ENCODE peak calls at places on chromosomes 5 and 9, in nine cellular contexts. One of them, this sample, is unnamed.

GRCh38 chr9:33162721-33163311 is 4.3 kb downstream of the B4GALT1 start:
- DNase-seq in uterus: peak
- DNase-seq in lower lobe of right lung: peak
- DNase-seq in fibroblast of the aortic adventitia: peak
- DNase-seq in neural progenitor cell: no peak
- DNase-seq in glutamatergic neuron: no peak
- DNase-seq in adrenal gland: no peak
- DNase-seq in spleen: no peak
- DNase-seq in AG10803: peak
- DNase-seq in this sample: no peak

GRCh38 chr5:96017951-96018350 is 56.3 kb upstream of the ELL2 start:
- DNase-seq in adrenal gland: no peak
- DNase-seq in spleen: no peak
- DNase-seq in glutamatergic neuron: no peak
- DNase-seq in fibroblast of the aortic adventitia: peak
- DNase-seq in uterus: no peak
- DNase-seq in lower lobe of right lung: no peak
- DNase-seq in AG10803: peak
- DNase-seq in neural progenitor cell: peak
- DNase-seq in this sample: no peak

GRCh38 chr9:96067551-96068076 is 192.1 kb downstream of the ERCC6L2 start:
- DNase-seq in neural progenitor cell: no peak
- DNase-seq in lower lobe of right lung: no peak
- DNase-seq in spleen: no peak
- DNase-seq in glutamatergic neuron: no peak
- DNase-seq in fibroblast of the aortic adventitia: no peak
- DNase-seq in uterus: no peak
- DNase-seq in adrenal gland: no peak
- DNase-seq in AG10803: no peak
- DNase-seq in this sample: no peak

GRCh38 chr5:168552146-168552545 is 23.0 kb downstream of the FBLL1 start:
- DNase-seq in AG10803: peak
- DNase-seq in adrenal gland: no peak
- DNase-seq in lower lobe of right lung: no peak
- DNase-seq in uterus: no peak
- DNase-seq in spleen: no peak
- DNase-seq in glutamatergic neuron: no peak
- DNase-seq in neural progenitor cell: no peak
- DNase-seq in fibroblast of the aortic adventitia: peak
- DNase-seq in this sample: no peak

GRCh38 chr9:79489241-79490000 is 82.3 kb upstream of the TLE4 start:
- DNase-seq in uterus: no peak
- DNase-seq in AG10803: peak
- DNase-seq in fibroblast of the aortic adventitia: peak
- DNase-seq in lower lobe of right lung: no peak
- DNase-seq in spleen: no peak
- DNase-seq in glutamatergic neuron: no peak
- DNase-seq in neural progenitor cell: peak
- DNase-seq in adrenal gland: no peak
- DNase-seq in this sample: no peak

GRCh38 chr5:140366770-140367630 is 7.0 kb downstream of the SLC4A9 start:
- DNase-seq in AG10803: no peak
- DNase-seq in spleen: no peak
- DNase-seq in uterus: no peak
- DNase-seq in adrenal gland: no peak
- DNase-seq in glutamatergic neuron: no peak
- DNase-seq in fibroblast of the aortic adventitia: no peak
- DNase-seq in neural progenitor cell: no peak
- DNase-seq in lower lobe of right lung: no peak
- DNase-seq in this sample: no peak

GRCh38 chr5:140108093-140109049 is 5.5 kb upstream of the PURA start:
- DNase-seq in lower lobe of right lung: peak
- DNase-seq in AG10803: no peak
- DNase-seq in fibroblast of the aortic adventitia: no peak
- DNase-seq in uterus: peak
- DNase-seq in glutamatergic neuron: peak
- DNase-seq in adrenal gland: no peak
- DNase-seq in spleen: peak
- DNase-seq in neural progenitor cell: peak
- DNase-seq in this sample: no peak

GRCh38 chr9:137218754-137219271 is 3.2 kb downstream of the RNF208 start:
- DNase-seq in AG10803: no peak
- DNase-seq in glutamatergic neuron: peak
- DNase-seq in uterus: no peak
- DNase-seq in fibroblast of the aortic adventitia: peak
- DNase-seq in adrenal gland: peak
- DNase-seq in neural progenitor cell: no peak
- DNase-seq in lower lobe of right lung: no peak
- DNase-seq in spleen: no peak
- DNase-seq in this sample: no peak

GRCh38 chr9:4904322-4905134 is 80.5 kb upstream of the JAK2 start:
- DNase-seq in spleen: no peak
- DNase-seq in AG10803: peak
- DNase-seq in lower lobe of right lung: no peak
- DNase-seq in glutamatergic neuron: no peak
- DNase-seq in uterus: no peak
- DNase-seq in adrenal gland: no peak
- DNase-seq in fibroblast of the aortic adventitia: peak
- DNase-seq in neural progenitor cell: no peak
- DNase-seq in this sample: no peak

GRCh38 chr9:118721923-118722322 is 647.3 kb downstream of the BRINP1 start:
- DNase-seq in glutamatergic neuron: no peak
- DNase-seq in fibroblast of the aortic adventitia: no peak
- DNase-seq in lower lobe of right lung: no peak
- DNase-seq in spleen: no peak
- DNase-seq in AG10803: no peak
- DNase-seq in adrenal gland: no peak
- DNase-seq in uterus: no peak
- DNase-seq in neural progenitor cell: no peak
- DNase-seq in this sample: no peak

GRCh38 chr9:132728497-132728896 is 58.2 kb downstream of the GTF3C4 start:
- DNase-seq in glutamatergic neuron: no peak
- DNase-seq in adrenal gland: no peak
- DNase-seq in spleen: no peak
- DNase-seq in AG10803: no peak
- DNase-seq in uterus: no peak
- DNase-seq in lower lobe of right lung: no peak
- DNase-seq in fibroblast of the aortic adventitia: no peak
- DNase-seq in neural progenitor cell: no peak
- DNase-seq in this sample: no peak

GRCh38 chr9:89755835-89756234 is 151.0 kb downstream of the GADD45G start:
- DNase-seq in glutamatergic neuron: no peak
- DNase-seq in neural progenitor cell: no peak
- DNase-seq in adrenal gland: no peak
- DNase-seq in fibroblast of the aortic adventitia: no peak
- DNase-seq in lower lobe of right lung: no peak
- DNase-seq in AG10803: no peak
- DNase-seq in uterus: no peak
- DNase-seq in spleen: peak
- DNase-seq in this sample: no peak

GRCh38 chr9:87667164-87667738 is 58.7 kb upstream of the CTSL start:
- DNase-seq in neural progenitor cell: peak
- DNase-seq in lower lobe of right lung: no peak
- DNase-seq in spleen: no peak
- DNase-seq in adrenal gland: no peak
- DNase-seq in uterus: no peak
- DNase-seq in fibroblast of the aortic adventitia: no peak
- DNase-seq in AG10803: no peak
- DNase-seq in glutamatergic neuron: no peak
- DNase-seq in this sample: no peak

GRCh38 chr5:74316064-74316586 is 324.4 kb downstream of the ENC1 start:
- DNase-seq in spleen: no peak
- DNase-seq in fibroblast of the aortic adventitia: peak
- DNase-seq in adrenal gland: peak
- DNase-seq in lower lobe of right lung: no peak
- DNase-seq in AG10803: peak
- DNase-seq in neural progenitor cell: peak
- DNase-seq in glutamatergic neuron: no peak
- DNase-seq in uterus: peak
- DNase-seq in this sample: no peak

GRCh38 chr9:131502781-131503625 is at the start of gene POMT1:
- DNase-seq in glutamatergic neuron: peak
- DNase-seq in lower lobe of right lung: peak
- DNase-seq in spleen: peak
- DNase-seq in uterus: peak
- DNase-seq in neural progenitor cell: peak
- DNase-seq in AG10803: peak
- DNase-seq in adrenal gland: peak
- DNase-seq in fibroblast of the aortic adventitia: peak
- DNase-seq in this sample: peak

GRCh38 chr5:141617682-141618029 is 1.1 kb downstream of the DIAPH1 start:
- DNase-seq in spleen: no peak
- DNase-seq in neural progenitor cell: peak
- DNase-seq in fibroblast of the aortic adventitia: peak
- DNase-seq in glutamatergic neuron: no peak
- DNase-seq in adrenal gland: no peak
- DNase-seq in uterus: no peak
- DNase-seq in lower lobe of right lung: no peak
- DNase-seq in AG10803: no peak
- DNase-seq in this sample: no peak

DNA sequence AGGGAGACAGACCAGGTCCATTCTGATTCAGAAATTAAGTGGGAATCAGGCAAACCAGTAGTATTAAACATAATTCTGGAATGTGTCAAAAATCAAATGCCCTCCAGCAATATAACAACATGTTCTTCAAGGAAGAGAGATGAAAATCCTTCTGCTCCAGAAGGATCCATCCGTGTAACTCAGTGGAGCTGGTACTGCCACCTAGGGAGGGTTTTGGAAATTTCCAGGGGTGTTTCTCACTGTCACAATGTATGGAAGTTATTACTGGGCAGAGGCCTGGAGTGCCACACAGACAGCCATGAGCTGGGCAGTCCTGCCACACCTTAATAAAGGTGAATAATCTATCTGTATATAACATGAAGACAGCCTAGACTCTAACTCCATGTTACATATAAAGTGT is 87.5 kb downstream of the TTLL11 start:
- DNase-seq in uterus: no peak
- DNase-seq in fibroblast of the aortic adventitia: peak
- DNase-seq in spleen: no peak
- DNase-seq in lower lobe of right lung: no peak
- DNase-seq in adrenal gland: no peak
- DNase-seq in neural progenitor cell: peak
- DNase-seq in glutamatergic neuron: no peak
- DNase-seq in AG10803: peak
- DNase-seq in this sample: no peak
- TF ChIP-seq CTCF in uterus: no peak
- TF ChIP-seq CTCF in fibroblast of the aortic adventitia: peak
- TF ChIP-seq CTCF in spleen: peak
- TF ChIP-seq CTCF in lower lobe of right lung: no peak
- TF ChIP-seq CTCF in adrenal gland: peak
- TF ChIP-seq CTCF in neural progenitor cell: peak
- TF ChIP-seq CTCF in glutamatergic neuron: no peak
- TF ChIP-seq CTCF in AG10803: peak
- TF ChIP-seq CTCF in this sample: no peak

DNA sequence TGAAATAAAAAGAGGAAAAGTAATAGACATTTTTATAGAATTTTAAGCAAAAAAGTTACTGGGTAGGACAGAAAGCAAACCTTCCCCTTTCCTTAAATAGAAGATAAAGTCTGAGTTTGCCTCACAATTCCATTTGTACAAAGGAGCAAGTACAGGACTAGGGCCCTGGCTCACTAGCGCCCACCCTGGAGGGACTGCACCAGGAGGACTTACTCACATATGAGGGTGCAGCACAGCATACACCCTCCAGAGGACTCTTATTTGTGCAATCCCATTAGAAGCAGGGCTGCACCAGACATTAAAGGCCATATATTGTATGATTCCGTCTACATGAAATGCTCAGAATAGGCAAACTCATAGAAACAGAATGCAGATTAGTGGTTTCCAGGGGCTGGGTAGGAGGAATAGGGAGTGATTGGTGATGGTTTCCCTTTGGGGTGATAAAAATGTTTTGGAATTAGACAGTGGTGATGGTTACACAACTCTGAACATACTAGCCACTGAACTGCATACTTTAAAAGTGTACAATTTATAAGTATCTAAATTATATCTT is 4.5 kb downstream of the REEP5 start:
- DNase-seq in AG10803: peak
- DNase-seq in adrenal gland: no peak
- DNase-seq in spleen: no peak
- DNase-seq in lower lobe of right lung: no peak
- DNase-seq in fibroblast of the aortic adventitia: no peak
- DNase-seq in neural progenitor cell: peak
- DNase-seq in uterus: no peak
- DNase-seq in glutamatergic neuron: peak
- DNase-seq in this sample: no peak
- TF ChIP-seq CTCF in AG10803: peak
- TF ChIP-seq CTCF in adrenal gland: no peak
- TF ChIP-seq CTCF in spleen: no peak
- TF ChIP-seq CTCF in lower lobe of right lung: no peak
- TF ChIP-seq CTCF in fibroblast of the aortic adventitia: no peak
- TF ChIP-seq CTCF in neural progenitor cell: peak
- TF ChIP-seq CTCF in uterus: no peak
- TF ChIP-seq CTCF in glutamatergic neuron: no peak
- TF ChIP-seq CTCF in this sample: no peak

DNA sequence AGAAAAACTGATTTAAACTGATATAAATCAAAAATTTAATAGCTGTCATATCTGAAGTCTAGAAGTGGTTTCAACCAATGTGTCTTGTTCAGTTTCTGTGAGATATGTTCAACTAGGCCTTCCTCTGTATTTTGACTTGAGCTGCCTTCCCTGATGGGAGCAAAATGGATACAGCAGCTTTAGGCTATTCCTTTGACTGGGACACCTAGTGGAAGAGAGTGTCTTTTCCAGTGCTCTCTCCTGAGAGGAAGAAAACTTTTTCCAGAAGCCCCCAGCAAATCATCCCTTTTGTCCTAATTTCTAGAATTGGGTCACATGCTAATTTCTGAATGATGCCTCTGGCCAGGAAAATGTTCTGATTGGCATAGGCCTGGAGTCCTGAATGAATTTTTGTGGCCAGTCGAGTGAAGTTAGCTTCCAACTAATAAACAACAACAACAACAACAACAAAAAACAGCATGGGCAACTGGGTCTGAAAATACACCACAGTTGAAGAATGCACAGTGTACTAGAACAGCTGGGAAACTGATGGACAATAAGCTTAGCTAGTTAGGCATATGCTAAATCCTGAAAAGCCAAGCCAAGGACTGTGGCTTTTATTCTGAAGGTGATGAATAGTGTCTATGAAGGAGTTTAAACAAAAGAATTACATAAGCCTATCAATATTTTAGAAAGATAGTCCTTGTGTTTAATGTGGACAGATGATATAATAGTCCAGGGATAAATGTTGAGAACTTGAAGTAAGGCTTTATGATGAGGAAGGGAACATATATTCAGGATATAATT is 125.7 kb downstream of the FBN2 start:
- DNase-seq in glutamatergic neuron: no peak
- DNase-seq in adrenal gland: no peak
- DNase-seq in lower lobe of right lung: no peak
- DNase-seq in uterus: no peak
- DNase-seq in AG10803: no peak
- DNase-seq in fibroblast of the aortic adventitia: no peak
- DNase-seq in neural progenitor cell: no peak
- DNase-seq in spleen: no peak
- DNase-seq in this sample: no peak
- TF ChIP-seq CTCF in glutamatergic neuron: no peak
- TF ChIP-seq CTCF in adrenal gland: no peak
- TF ChIP-seq CTCF in lower lobe of right lung: no peak
- TF ChIP-seq CTCF in uterus: no peak
- TF ChIP-seq CTCF in AG10803: no peak
- TF ChIP-seq CTCF in fibroblast of the aortic adventitia: no peak
- TF ChIP-seq CTCF in neural progenitor cell: peak
- TF ChIP-seq CTCF in spleen: no peak
- TF ChIP-seq CTCF in this sample: no peak

GRCh38 chr9:129343697-129344375 is 165.8 kb upstream of the IER5L start:
- DNase-seq in neural progenitor cell: no peak
- DNase-seq in adrenal gland: peak
- DNase-seq in fibroblast of the aortic adventitia: no peak
- DNase-seq in spleen: peak
- DNase-seq in glutamatergic neuron: no peak
- DNase-seq in lower lobe of right lung: peak
- DNase-seq in AG10803: no peak
- DNase-seq in uterus: peak
- DNase-seq in this sample: peak
- TF ChIP-seq CTCF in neural progenitor cell: no peak
- TF ChIP-seq CTCF in adrenal gland: peak
- TF ChIP-seq CTCF in fibroblast of the aortic adventitia: peak
- TF ChIP-seq CTCF in spleen: peak
- TF ChIP-seq CTCF in glutamatergic neuron: no peak
- TF ChIP-seq CTCF in lower lobe of right lung: no peak
- TF ChIP-seq CTCF in AG10803: no peak
- TF ChIP-seq CTCF in uterus: peak
- TF ChIP-seq CTCF in this sample: peak